ENCODE peak calls at places on chromosomes 5 and 9, in ten cellular contexts. A is mesendoderm; U is HL-60; F is breast epithelium; H is dorsolateral prefrontal cortex; P is aorta; B is body of pancreas; C is HCT116; I is BJ; W is CD8-positive, alpha-beta T cell. E is an unnamed sample.

GRCh38 chr5:81606150-81606549 is 144.7 kb downstream of the SSBP2 start:
- DNase-seq in A (peak; percentile 72), U (no peak), F (no peak), H (no peak), P (no peak), B (no peak), C (no peak), I (no peak), W (no peak), E (no peak)

GRCh38 chr9:72979405-72980100 is 26.7 kb upstream of the ALDH1A1 start:
- DNase-seq in A (no peak), U (no peak), F (no peak), H (no peak), P (no peak), B (no peak), C (no peak), I (no peak), W (no peak), E (no peak)

GRCh38 chr9:38274746-38275250 is 117.7 kb upstream of the ALDH1B1 start:
- DNase-seq in A (no peak), U (no peak), F (no peak), H (no peak), P (no peak), B (no peak), C (no peak), I (no peak), W (no peak), E (no peak)

GRCh38 chr9:14344846-14345585 is 31.1 kb upstream of the NFIB start:
- DNase-seq in A (peak; percentile 49), U (no peak), F (no peak), H (no peak), P (no peak), B (no peak), C (no peak), I (no peak), W (no peak), E (no peak)

GRCh38 chr5:74673011-74673790 is 11.8 kb upstream of the HEXB start:
- DNase-seq in A (peak; percentile 35), U (no peak), F (no peak), H (peak; percentile 79), P (no peak), B (peak; percentile 14), C (peak; percentile 24), I (no peak), W (no peak), E (no peak)

GRCh38 chr9:517993-518392 is 303.3 kb downstream of the DOCK8 start:
- DNase-seq in A (no peak), U (no peak), F (no peak), H (no peak), P (no peak), B (no peak), C (no peak), I (no peak), W (no peak), E (no peak)

GRCh38 chr5:177256296-177256695 is 47.2 kb downstream of the RAB24 start:
- DNase-seq in A (no peak), U (no peak), F (no peak), H (no peak), P (no peak), B (peak; percentile 27), C (no peak), I (no peak), W (no peak), E (no peak)

GRCh38 chr5:144697847-144698262 is 527.2 kb downstream of the KCTD16 start:
- DNase-seq in A (peak; percentile 65), U (no peak), F (no peak), H (no peak), P (no peak), B (no peak), C (no peak), I (peak; percentile 94), W (no peak), E (peak; percentile 87)

GRCh38 chr9:136566553-136566895 is 20.7 kb upstream of the NOTCH1 start:
- DNase-seq in A (no peak), U (no peak), F (no peak), H (no peak), P (no peak), B (no peak), C (no peak), I (no peak), W (no peak), E (no peak)

GRCh38 chr9:83920469-83920941 is 727 bp downstream of the KIF27 start:
- DNase-seq in A (peak; percentile 88), U (no peak), F (peak; percentile 69), H (peak; percentile 58), P (no peak), B (peak; percentile 77), C (no peak), I (no peak), W (no peak), E (no peak)

GRCh38 chr5:6708814-6709213 is 4.4 kb upstream of the TENT4A start:
- DNase-seq in A (no peak), U (no peak), F (no peak), H (no peak), P (no peak), B (no peak), C (no peak), I (no peak), W (no peak), E (no peak)

GRCh38 chr9:124654431-124654830 is 116.7 kb downstream of the NR6A1 start:
- DNase-seq in A (no peak), U (peak; percentile 13), F (no peak), H (no peak), P (no peak), B (no peak), C (no peak), I (no peak), W (no peak), E (no peak)

DNA sequence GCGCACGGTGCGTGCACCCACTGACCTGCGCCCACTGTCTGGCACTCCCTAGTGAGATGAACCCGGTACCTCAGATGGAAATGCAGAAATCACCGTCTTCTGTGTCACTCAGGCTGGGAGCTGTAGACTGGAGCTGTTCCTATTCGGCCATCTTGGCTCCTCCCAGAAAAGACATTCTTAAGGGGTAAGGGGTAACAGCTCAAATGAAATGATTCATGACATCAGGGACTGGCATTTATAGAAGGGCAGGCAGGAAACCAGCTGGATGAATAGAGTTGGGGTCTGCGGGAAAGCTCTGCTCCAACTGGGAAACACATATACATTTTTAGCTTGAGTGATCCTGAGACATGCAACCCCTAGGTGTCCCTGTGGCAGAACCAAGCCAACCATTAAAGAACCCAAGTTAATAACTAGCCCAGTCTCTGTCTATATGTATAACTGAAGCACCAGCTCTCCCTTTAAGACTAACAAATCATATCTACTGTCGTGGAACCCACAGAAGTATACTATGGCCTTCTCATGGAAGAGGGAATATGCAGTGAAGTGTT is 119.3 kb downstream of the LMNB1 start:
- DNase-seq in A (no peak), U (no peak), F (no peak), H (no peak), P (no peak), B (no peak), C (no peak), I (no peak), W (no peak), E (no peak)
- H3K4me3 ChIP-seq in A (no peak overlapping the region), U (no peak overlapping the region), F (no peak overlapping the region), H (no peak overlapping the region), P (no peak overlapping the region), B (no peak overlapping the region), C (no peak overlapping the region), I (no peak overlapping the region), W (no peak overlapping the region), E (no peak overlapping the region)

GRCh38 chr5:122369416-122369815 is 57.4 kb downstream of the SNCAIP start:
- DNase-seq in A (no peak), U (no peak), F (no peak), H (no peak), P (no peak), B (no peak), C (no peak), I (no peak), W (no peak), E (no peak)

GRCh38 chr5:122375801-122376200 is 63.8 kb downstream of the SNCAIP start:
- DNase-seq in A (no peak), U (no peak), F (no peak), H (no peak), P (no peak), B (no peak), C (no peak), I (no peak), W (no peak), E (no peak)

GRCh38 chr5:122367445-122367844 is 55.4 kb downstream of the SNCAIP start:
- DNase-seq in A (no peak), U (no peak), F (no peak), H (no peak), P (no peak), B (no peak), C (no peak), I (no peak), W (no peak), E (no peak)

GRCh38 chr5:122368845-122369244 is 56.8 kb downstream of the SNCAIP start:
- DNase-seq in A (no peak), U (no peak), F (no peak), H (no peak), P (no peak), B (no peak), C (no peak), I (no peak), W (no peak), E (no peak)

GRCh38 chr5:122371511-122372151 is 59.6 kb downstream of the SNCAIP start:
- DNase-seq in A (no peak), U (no peak), F (no peak), H (no peak), P (no peak), B (no peak), C (no peak), I (no peak), W (no peak), E (no peak)
- H3K27me3 ChIP-seq in A (no peaks in the 10 kb centered on the region), U (no peaks in the 10 kb centered on the region), F (no peaks in the 10 kb centered on the region), H (no peaks in the 10 kb centered on the region), P (no peaks in the 10 kb centered on the region), B (no peaks in the 10 kb centered on the region), C (no peaks in the 10 kb centered on the region), I (no peaks in the 10 kb centered on the region), W (no peaks in the 10 kb centered on the region), E (no peaks in the 10 kb centered on the region)

DNA sequence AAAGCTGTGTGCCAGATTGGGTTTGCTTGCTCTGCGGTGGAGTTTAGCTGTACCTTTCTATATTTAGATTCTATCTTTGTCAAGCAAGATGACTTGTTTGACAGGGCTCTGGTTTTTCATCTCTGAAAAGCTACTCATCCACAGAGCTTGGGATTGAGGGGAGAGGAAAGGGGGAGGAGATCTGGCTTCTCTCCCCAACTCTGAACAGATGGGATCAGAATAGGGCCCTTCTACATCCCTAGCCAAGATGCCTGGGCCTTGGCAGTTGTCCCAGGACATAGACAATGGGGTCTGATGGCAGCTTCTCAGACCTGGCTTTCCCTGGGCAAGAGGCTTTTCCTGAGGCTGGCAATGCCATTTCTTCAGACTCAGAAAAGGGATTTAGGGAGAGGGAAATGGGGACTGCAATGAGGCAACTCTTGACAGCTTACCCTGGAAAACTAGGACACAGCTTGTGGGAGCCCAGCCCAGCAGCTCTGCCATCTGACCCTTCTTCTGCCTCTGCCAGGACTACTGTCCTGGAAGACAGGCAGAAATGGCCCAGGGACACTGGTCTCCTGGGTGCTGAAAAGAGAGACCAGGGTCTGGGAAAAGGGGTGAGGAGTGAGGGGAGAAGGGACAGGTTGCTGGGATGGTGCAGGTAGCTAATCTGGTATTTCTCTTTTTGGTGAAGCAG is 50.2 kb upstream of the ASTN2 start:
- DNase-seq in A (no peak), U (no peak), F (no peak), H (peak; percentile 94), P (no peak), B (no peak), C (no peak), I (no peak), W (no peak), E (no peak)
- H3K4me3 ChIP-seq in A (no peak overlapping the region), U (no peak overlapping the region), F (no peak overlapping the region), H (no peak overlapping the region), P (no peak overlapping the region), B (no peak overlapping the region), C (no peak overlapping the region), I (no peak overlapping the region), W (no peak overlapping the region), E (no peak overlapping the region)

GRCh38 chr5:158807-159447 is 32.4 kb upstream of the LRRC14B start:
- DNase-seq in A (no peak), U (no peak), F (no peak), H (no peak), P (no peak), B (no peak), C (no peak), I (no peak), W (no peak), E (no peak)
- H3K27me3 ChIP-seq in A (no peaks in the 10 kb centered on the region), U (peaks cover 16% of the 10 kb centered on the region), F (no peaks in the 10 kb centered on the region), H (no peaks in the 10 kb centered on the region), P (no peaks in the 10 kb centered on the region), B (no peaks in the 10 kb centered on the region), C (no peaks in the 10 kb centered on the region), I (no peaks in the 10 kb centered on the region), W (no peaks in the 10 kb centered on the region), E (no peaks in the 10 kb centered on the region)